ENCODE peak calls at places on chromosome 19, in six cellular contexts. H is NCI-H2081, S is NCI-H187, A is AG04450, C is HEK293T, G is psoas muscle. F is an unnamed sample.

GRCh38 chr19:3338541-3339181 is 27.7 kb upstream of the NFIC start:
- DNase-seq in G (no peak), S (no peak), A (no peak), C (no peak), H (peak; percentile 26), F (no peak)

GRCh38 chr19:5457709-5458108 is 2.5 kb downstream of the ZNRF4 start:
- DNase-seq in G (no peak), A (no peak), H (no peak), S (no peak), C (no peak), F (no peak)

GRCh38 chr19:11425719-11426457 is 6.8 kb upstream of the RGL3 start:
- DNase-seq in H (no peak), C (no peak), S (no peak), A (no peak), G (no peak), F (no peak)

GRCh38 chr19:51476164-51476563 is 2.2 kb upstream of the CEACAM18 start:
- DNase-seq in S (no peak), A (no peak), G (no peak), C (no peak), H (no peak), F (no peak)

GRCh38 chr19:50460161-50460765 is 16.0 kb upstream of the EMC10 start:
- DNase-seq in C (no peak), S (no peak), A (no peak), G (no peak), H (no peak), F (no peak)

GRCh38 chr19:2528543-2529173 is 52.7 kb downstream of the GADD45B start:
- DNase-seq in S (no peak), A (no peak), C (no peak), G (no peak), H (no peak), F (no peak)

GRCh38 chr19:35098413-35099049 is 17.1 kb upstream of the FXYD3 start:
- DNase-seq in S (no peak), G (no peak), A (no peak), H (no peak), C (no peak), F (no peak)

GRCh38 chr19:1445932-1446712 is 3.8 kb upstream of the APC2 start:
- DNase-seq in G (no peak), A (no peak), C (peak; percentile 56), H (peak; percentile 32), S (no peak), F (no peak)

GRCh38 chr19:16836115-16836905 is 7.1 kb downstream of the SIN3B start:
- DNase-seq in H (no peak), A (no peak), G (no peak), C (no peak), S (no peak), F (no peak)

GRCh38 chr19:18023596-18024212 is 15.7 kb downstream of the ARRDC2 start:
- DNase-seq in A (no peak), C (no peak), G (peak; percentile 87), S (no peak), H (peak; percentile 21), F (no peak)

GRCh38 chr19:2139385-2140192 is 11.8 kb downstream of the AP3D1 start:
- DNase-seq in H (no peak), A (no peak), C (no peak), G (no peak), S (no peak), F (no peak)

GRCh38 chr19:35011091-35011689 is 11.1 kb downstream of the GRAMD1A start:
- DNase-seq in G (no peak), S (no peak), H (no peak), C (no peak), A (no peak), F (no peak)

GRCh38 chr19:3365447-3366103 is 808 bp upstream of the NFIC start:
- DNase-seq in H (peak; percentile 47), G (peak; percentile 78), C (no peak), S (no peak), A (no peak), F (no peak)

GRCh38 chr19:5057860-5058259 is 88.9 kb downstream of the KDM4B start:
- DNase-seq in G (no peak), H (no peak), C (peak; percentile 39), A (no peak), S (no peak), F (no peak)

GRCh38 chr19:11581740-11582139 is 4.3 kb upstream of the ACP5 start:
- DNase-seq in A (no peak), H (no peak), S (no peak), G (no peak), C (no peak), F (no peak)

GRCh38 chr19:3057275-3057714 is 5.0 kb downstream of the TLE5 start:
- DNase-seq in A (no peak), C (no peak), H (peak; percentile 90), G (peak; percentile 92), S (no peak), F (no peak)

GRCh38 chr19:16085115-16085514 is 8.8 kb downstream of the TPM4 start:
- DNase-seq in A (no peak), H (no peak), G (no peak), S (no peak), C (no peak), F (no peak)

GRCh38 chr19:5826531-5827341 is 12.8 kb downstream of the FUT6 start:
- DNase-seq in S (peak; percentile 45), G (peak; percentile 40), C (peak; percentile 57), A (no peak), H (peak; percentile 94), F (no peak)

GRCh38 chr19:51469629-51470028 is 8.7 kb upstream of the CEACAM18 start:
- DNase-seq in G (no peak), H (no peak), A (no peak), C (no peak), S (no peak), F (no peak)

GRCh38 chr19:57210381-57210780 is 19.1 kb downstream of the ZNF264 start:
- DNase-seq in S (no peak), C (no peak), G (no peak), H (no peak), A (no peak), F (no peak)

GRCh38 chr19:3471954-3472655 is 8.2 kb downstream of the SMIM24 start:
- DNase-seq in A (no peak), S (no peak), H (no peak), C (peak; percentile 69), G (peak; percentile 56), F (no peak)

GRCh38 chr19:459724-460511 is 915 bp downstream of the SHC2 start:
- DNase-seq in A (no peak), G (peak; percentile 66), C (peak; percentile 81), S (no peak), H (peak; percentile 85), F (no peak)

GRCh38 chr19:49318296-49318695 is 6.7 kb downstream of the SLC6A16 start:
- DNase-seq in G (no peak), C (no peak), H (no peak), S (no peak), A (no peak), F (no peak)

GRCh38 chr19:6587093-6587820 is 3.7 kb downstream of the CD70 start:
- DNase-seq in G (no peak), A (no peak), S (no peak), C (no peak), H (no peak), F (no peak)

GRCh38 chr19:805600-806550 is 8.6 kb downstream of the PTBP1 start:
- DNase-seq in S (no peak), H (no peak), A (no peak), G (peak; percentile 13), C (no peak), F (no peak)

GRCh38 chr19:41864374-41864773 is 4.3 kb downstream of the RPS19 start:
- DNase-seq in C (no peak), H (no peak), G (no peak), S (no peak), A (no peak), F (no peak)

GRCh38 chr19:53991224-53992113 is at the start of gene CACNG6:
- DNase-seq in H (no peak), S (no peak), A (no peak), C (peak; percentile 49), G (peak; percentile 67), F (no peak)

GRCh38 chr19:30444686-30445232 is 72.6 kb downstream of the ZNF536 start:
- DNase-seq in A (no peak), G (no peak), S (no peak), H (no peak), C (no peak), F (no peak)

GRCh38 chr19:32615569-32615968 is 34.6 kb downstream of the PDCD5 start:
- DNase-seq in S (no peak), H (no peak), A (no peak), G (no peak), C (no peak), F (no peak)

GRCh38 chr19:10217085-10217484 is 14.0 kb downstream of the S1PR2 start:
- DNase-seq in C (no peak), H (no peak), A (no peak), G (no peak), S (no peak), F (no peak)